ENCODE peak calls at places on chromosomes 16 and 17, in eight cellular contexts. One of them, this sample, is unnamed.

GRCh38 chr16:9331503-9331902 is 240.1 kb downstream of the HAPSTR1 start:
- DNase-seq in GM23338: no peak
- DNase-seq in fibroblast of mammary gland: no peak
- DNase-seq in fibroblast of the aortic adventitia: no peak
- DNase-seq in ascending aorta: no peak
- DNase-seq in AG09319: no peak
- DNase-seq in neural progenitor cell: no peak
- DNase-seq in Peyer's patch: no peak
- DNase-seq in this sample: no peak

GRCh38 chr16:66928702-66929388 is 3.5 kb upstream of the RRAD start:
- DNase-seq in ascending aorta: no peak
- DNase-seq in neural progenitor cell: peak
- DNase-seq in GM23338: peak
- DNase-seq in AG09319: no peak
- DNase-seq in Peyer's patch: no peak
- DNase-seq in fibroblast of mammary gland: peak
- DNase-seq in fibroblast of the aortic adventitia: peak
- DNase-seq in this sample: no peak

GRCh38 chr17:72715906-72716572 is 376.4 kb downstream of the SLC39A11 start:
- DNase-seq in neural progenitor cell: no peak
- DNase-seq in fibroblast of the aortic adventitia: peak
- DNase-seq in AG09319: peak
- DNase-seq in ascending aorta: no peak
- DNase-seq in fibroblast of mammary gland: peak
- DNase-seq in GM23338: no peak
- DNase-seq in Peyer's patch: no peak
- DNase-seq in this sample: no peak

GRCh38 chr17:73770115-73770848 is 126.0 kb upstream of the SDK2 start:
- DNase-seq in ascending aorta: peak
- DNase-seq in fibroblast of mammary gland: peak
- DNase-seq in neural progenitor cell: no peak
- DNase-seq in Peyer's patch: peak
- DNase-seq in fibroblast of the aortic adventitia: peak
- DNase-seq in AG09319: peak
- DNase-seq in GM23338: no peak
- DNase-seq in this sample: peak

GRCh38 chr16:66469291-66469931 is 42.3 kb downstream of the BEAN1 start:
- DNase-seq in AG09319: no peak
- DNase-seq in neural progenitor cell: no peak
- DNase-seq in fibroblast of the aortic adventitia: no peak
- DNase-seq in Peyer's patch: no peak
- DNase-seq in fibroblast of mammary gland: no peak
- DNase-seq in GM23338: no peak
- DNase-seq in ascending aorta: no peak
- DNase-seq in this sample: no peak

GRCh38 chr17:38970128-38970527 is 2.9 kb upstream of the FBXO47 start:
- DNase-seq in neural progenitor cell: no peak
- DNase-seq in fibroblast of the aortic adventitia: no peak
- DNase-seq in GM23338: peak
- DNase-seq in fibroblast of mammary gland: no peak
- DNase-seq in Peyer's patch: no peak
- DNase-seq in AG09319: no peak
- DNase-seq in ascending aorta: no peak
- DNase-seq in this sample: no peak

GRCh38 chr17:21194210-21194609 is 19.8 kb downstream of the TMEM11 start:
- DNase-seq in fibroblast of the aortic adventitia: no peak
- DNase-seq in fibroblast of mammary gland: no peak
- DNase-seq in AG09319: no peak
- DNase-seq in ascending aorta: no peak
- DNase-seq in GM23338: no peak
- DNase-seq in neural progenitor cell: no peak
- DNase-seq in Peyer's patch: no peak
- DNase-seq in this sample: no peak

GRCh38 chr17:59651346-59651745 is 31.7 kb downstream of the CLTC start:
- DNase-seq in AG09319: no peak
- DNase-seq in Peyer's patch: no peak
- DNase-seq in fibroblast of mammary gland: peak
- DNase-seq in ascending aorta: no peak
- DNase-seq in neural progenitor cell: no peak
- DNase-seq in fibroblast of the aortic adventitia: no peak
- DNase-seq in GM23338: no peak
- DNase-seq in this sample: no peak

GRCh38 chr16:53968896-53969295 is 264.9 kb downstream of the FTO start:
- DNase-seq in AG09319: no peak
- DNase-seq in Peyer's patch: no peak
- DNase-seq in fibroblast of the aortic adventitia: peak
- DNase-seq in neural progenitor cell: no peak
- DNase-seq in fibroblast of mammary gland: peak
- DNase-seq in GM23338: no peak
- DNase-seq in ascending aorta: no peak
- DNase-seq in this sample: no peak

GRCh38 chr16:15735610-15736009 is 85.6 kb downstream of the NDE1 start:
- DNase-seq in GM23338: no peak
- DNase-seq in Peyer's patch: no peak
- DNase-seq in neural progenitor cell: no peak
- DNase-seq in AG09319: no peak
- DNase-seq in fibroblast of mammary gland: no peak
- DNase-seq in ascending aorta: no peak
- DNase-seq in fibroblast of the aortic adventitia: no peak
- DNase-seq in this sample: no peak

GRCh38 chr16:81718637-81719036 is 60.5 kb upstream of the PLCG2 start:
- DNase-seq in fibroblast of mammary gland: no peak
- DNase-seq in fibroblast of the aortic adventitia: no peak
- DNase-seq in AG09319: no peak
- DNase-seq in neural progenitor cell: no peak
- DNase-seq in ascending aorta: no peak
- DNase-seq in Peyer's patch: no peak
- DNase-seq in GM23338: no peak
- DNase-seq in this sample: no peak

GRCh38 chr16:81719993-81720392 is 59.1 kb upstream of the PLCG2 start:
- DNase-seq in fibroblast of mammary gland: no peak
- DNase-seq in neural progenitor cell: no peak
- DNase-seq in Peyer's patch: no peak
- DNase-seq in AG09319: no peak
- DNase-seq in fibroblast of the aortic adventitia: no peak
- DNase-seq in ascending aorta: no peak
- DNase-seq in GM23338: no peak
- DNase-seq in this sample: no peak

GRCh38 chr16:81716478-81717210 is 62.4 kb upstream of the PLCG2 start:
- DNase-seq in fibroblast of the aortic adventitia: no peak
- DNase-seq in AG09319: no peak
- DNase-seq in fibroblast of mammary gland: no peak
- DNase-seq in GM23338: no peak
- DNase-seq in Peyer's patch: no peak
- DNase-seq in neural progenitor cell: no peak
- DNase-seq in ascending aorta: no peak
- DNase-seq in this sample: no peak

GRCh38 chr16:81715358-81716196 is 63.5 kb upstream of the PLCG2 start:
- DNase-seq in Peyer's patch: no peak
- DNase-seq in neural progenitor cell: no peak
- DNase-seq in fibroblast of the aortic adventitia: no peak
- DNase-seq in ascending aorta: no peak
- DNase-seq in AG09319: no peak
- DNase-seq in fibroblast of mammary gland: no peak
- DNase-seq in GM23338: no peak
- DNase-seq in this sample: no peak

DNA sequence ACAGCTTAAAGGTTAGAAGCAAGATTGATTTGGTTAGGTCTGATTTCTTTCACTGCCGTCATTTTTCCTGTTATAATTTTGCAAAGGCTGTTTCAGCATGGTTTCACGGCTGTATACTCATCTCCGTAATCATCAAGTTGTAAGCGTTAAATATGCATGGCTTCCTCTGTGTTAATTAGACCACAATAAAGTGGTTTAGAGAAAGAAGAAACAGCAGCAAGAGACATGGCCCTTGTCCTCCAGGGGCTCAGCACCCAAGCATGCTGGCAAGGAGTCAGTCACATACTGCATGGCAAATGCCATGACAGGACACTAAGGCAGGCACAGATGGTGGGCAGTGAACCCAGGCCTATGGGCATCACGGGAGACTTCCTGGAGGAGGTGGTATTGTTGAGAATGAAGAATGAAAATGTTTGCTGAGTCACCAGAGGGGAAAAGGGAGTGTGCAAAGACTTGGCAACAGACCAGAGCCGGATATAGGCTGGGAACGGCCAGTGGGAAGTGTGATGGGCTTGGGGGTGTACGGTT is 61.4 kb upstream of the PLCG2 start:
- DNase-seq in Peyer's patch: no peak
- DNase-seq in GM23338: no peak
- DNase-seq in AG09319: no peak
- DNase-seq in ascending aorta: no peak
- DNase-seq in fibroblast of mammary gland: no peak
- DNase-seq in fibroblast of the aortic adventitia: no peak
- DNase-seq in neural progenitor cell: no peak
- DNase-seq in this sample: no peak
- TF ChIP-seq CTCF in Peyer's patch: no peak
- TF ChIP-seq CTCF in GM23338: no peak
- TF ChIP-seq CTCF in AG09319: no peak
- TF ChIP-seq CTCF in ascending aorta: no peak
- TF ChIP-seq CTCF in fibroblast of mammary gland: no peak
- TF ChIP-seq CTCF in fibroblast of the aortic adventitia: no peak
- TF ChIP-seq CTCF in neural progenitor cell: no peak
- TF ChIP-seq CTCF in this sample: no peak

GRCh38 chr17:37505333-37505732 is 15.6 kb downstream of the DUSP14 start:
- DNase-seq in GM23338: no peak
- DNase-seq in fibroblast of mammary gland: no peak
- DNase-seq in AG09319: no peak
- DNase-seq in neural progenitor cell: no peak
- DNase-seq in ascending aorta: no peak
- DNase-seq in Peyer's patch: no peak
- DNase-seq in fibroblast of the aortic adventitia: no peak
- DNase-seq in this sample: no peak

GRCh38 chr17:37507108-37507507 is 17.4 kb downstream of the DUSP14 start:
- DNase-seq in neural progenitor cell: no peak
- DNase-seq in GM23338: no peak
- DNase-seq in ascending aorta: no peak
- DNase-seq in fibroblast of the aortic adventitia: no peak
- DNase-seq in Peyer's patch: no peak
- DNase-seq in AG09319: no peak
- DNase-seq in fibroblast of mammary gland: no peak
- DNase-seq in this sample: no peak

GRCh38 chr17:37510056-37510455 is 20.4 kb downstream of the DUSP14 start:
- DNase-seq in fibroblast of the aortic adventitia: no peak
- DNase-seq in GM23338: no peak
- DNase-seq in fibroblast of mammary gland: no peak
- DNase-seq in neural progenitor cell: no peak
- DNase-seq in ascending aorta: no peak
- DNase-seq in Peyer's patch: no peak
- DNase-seq in AG09319: no peak
- DNase-seq in this sample: no peak

GRCh38 chr17:37503148-37503547 is 13.5 kb downstream of the DUSP14 start:
- DNase-seq in AG09319: no peak
- DNase-seq in ascending aorta: no peak
- DNase-seq in neural progenitor cell: no peak
- DNase-seq in GM23338: no peak
- DNase-seq in Peyer's patch: no peak
- DNase-seq in fibroblast of mammary gland: no peak
- DNase-seq in fibroblast of the aortic adventitia: no peak
- DNase-seq in this sample: no peak

GRCh38 chr17:37506678-37507077 is 17.0 kb downstream of the DUSP14 start:
- DNase-seq in GM23338: peak
- DNase-seq in Peyer's patch: no peak
- DNase-seq in fibroblast of the aortic adventitia: no peak
- DNase-seq in fibroblast of mammary gland: peak
- DNase-seq in ascending aorta: no peak
- DNase-seq in neural progenitor cell: peak
- DNase-seq in AG09319: no peak
- DNase-seq in this sample: no peak
- TF ChIP-seq CTCF in GM23338: peak
- TF ChIP-seq CTCF in Peyer's patch: no peak
- TF ChIP-seq CTCF in fibroblast of the aortic adventitia: peak
- TF ChIP-seq CTCF in fibroblast of mammary gland: peak
- TF ChIP-seq CTCF in ascending aorta: peak
- TF ChIP-seq CTCF in neural progenitor cell: peak
- TF ChIP-seq CTCF in AG09319: peak
- TF ChIP-seq CTCF in this sample: no peak

GRCh38 chr17:69142473-69142802 is 743 bp upstream of the ABCA6 start:
- DNase-seq in neural progenitor cell: no peak
- DNase-seq in fibroblast of the aortic adventitia: peak
- DNase-seq in ascending aorta: no peak
- DNase-seq in AG09319: peak
- DNase-seq in fibroblast of mammary gland: peak
- DNase-seq in GM23338: no peak
- DNase-seq in Peyer's patch: no peak
- DNase-seq in this sample: no peak
- TF ChIP-seq CTCF in neural progenitor cell: no peak
- TF ChIP-seq CTCF in fibroblast of the aortic adventitia: no peak
- TF ChIP-seq CTCF in ascending aorta: no peak
- TF ChIP-seq CTCF in AG09319: no peak
- TF ChIP-seq CTCF in fibroblast of mammary gland: no peak
- TF ChIP-seq CTCF in GM23338: no peak
- TF ChIP-seq CTCF in Peyer's patch: no peak
- TF ChIP-seq CTCF in this sample: no peak

DNA sequence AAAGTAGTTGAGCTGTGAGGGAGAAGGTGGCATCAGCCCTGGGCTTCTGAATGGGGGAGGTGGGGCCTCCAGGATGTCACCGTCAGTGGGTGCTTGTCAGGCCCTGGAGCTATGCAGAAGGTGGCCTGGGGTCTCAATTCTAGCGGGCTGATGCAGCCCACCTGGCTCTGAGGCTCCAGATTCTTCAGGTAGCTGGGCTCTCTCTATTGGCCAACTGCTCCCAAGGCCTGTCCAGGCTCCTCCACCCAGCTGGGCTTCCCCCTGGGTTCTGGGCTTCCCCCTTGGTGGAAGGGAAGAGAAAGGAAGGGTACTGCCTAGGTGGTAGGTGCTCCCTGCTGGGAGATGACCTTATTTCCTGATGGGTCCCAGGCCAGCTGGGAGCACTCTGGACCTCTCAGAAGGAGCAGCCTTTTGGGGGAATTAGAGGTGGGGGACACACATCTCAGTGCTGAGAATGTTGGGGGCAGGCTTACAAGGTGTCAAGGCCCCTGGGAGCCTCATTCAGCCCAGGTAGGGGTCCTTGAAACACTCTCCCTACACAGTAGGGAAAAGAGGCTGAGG is 1728.3 kb downstream of the TP53TG3F start:
- DNase-seq in neural progenitor cell: no peak
- DNase-seq in AG09319: no peak
- DNase-seq in fibroblast of mammary gland: no peak
- DNase-seq in GM23338: no peak
- DNase-seq in ascending aorta: no peak
- DNase-seq in Peyer's patch: no peak
- DNase-seq in fibroblast of the aortic adventitia: no peak
- DNase-seq in this sample: no peak
- TF ChIP-seq CTCF in neural progenitor cell: no peak
- TF ChIP-seq CTCF in AG09319: no peak
- TF ChIP-seq CTCF in fibroblast of mammary gland: no peak
- TF ChIP-seq CTCF in GM23338: no peak
- TF ChIP-seq CTCF in ascending aorta: no peak
- TF ChIP-seq CTCF in Peyer's patch: no peak
- TF ChIP-seq CTCF in fibroblast of the aortic adventitia: no peak
- TF ChIP-seq CTCF in this sample: no peak

GRCh38 chr17:17784599-17785264 is 52.1 kb downstream of the SREBF1 start:
- DNase-seq in AG09319: no peak
- DNase-seq in GM23338: peak
- DNase-seq in fibroblast of mammary gland: no peak
- DNase-seq in neural progenitor cell: peak
- DNase-seq in fibroblast of the aortic adventitia: no peak
- DNase-seq in Peyer's patch: no peak
- DNase-seq in ascending aorta: no peak
- DNase-seq in this sample: no peak
- TF ChIP-seq CTCF in AG09319: no peak
- TF ChIP-seq CTCF in GM23338: peak
- TF ChIP-seq CTCF in fibroblast of mammary gland: no peak
- TF ChIP-seq CTCF in neural progenitor cell: peak
- TF ChIP-seq CTCF in fibroblast of the aortic adventitia: peak
- TF ChIP-seq CTCF in Peyer's patch: no peak
- TF ChIP-seq CTCF in ascending aorta: no peak
- TF ChIP-seq CTCF in this sample: no peak

GRCh38 chr16:75491876-75492275 is 3.4 kb downstream of the CHST6 start:
- DNase-seq in fibroblast of mammary gland: no peak
- DNase-seq in GM23338: peak
- DNase-seq in fibroblast of the aortic adventitia: no peak
- DNase-seq in ascending aorta: no peak
- DNase-seq in AG09319: no peak
- DNase-seq in Peyer's patch: no peak
- DNase-seq in neural progenitor cell: peak
- DNase-seq in this sample: no peak
- TF ChIP-seq CTCF in fibroblast of mammary gland: no peak
- TF ChIP-seq CTCF in GM23338: peak
- TF ChIP-seq CTCF in fibroblast of the aortic adventitia: peak
- TF ChIP-seq CTCF in ascending aorta: no peak
- TF ChIP-seq CTCF in AG09319: peak
- TF ChIP-seq CTCF in Peyer's patch: no peak
- TF ChIP-seq CTCF in neural progenitor cell: peak
- TF ChIP-seq CTCF in this sample: no peak

This sample was measured in omental fat pad.